ENCODE peak calls at places on chromosomes 7 and 10, in five cellular contexts. Q, U, Z, G and N are unnamed samples.

GRCh38 chr10:124351481-124352220 is 67.1 kb downstream of the OAT start:
- DNase-seq in Q (no peak), U (no peak), Z (no peak), G (no peak), N (no peak)

GRCh38 chr7:47492720-47493119 is 89.2 kb downstream of the TNS3 start:
- DNase-seq in Q (no peak), U (no peak), Z (no peak), G (no peak), N (no peak)

GRCh38 chr7:131110294-131111080 is 217.2 kb upstream of the MKLN1 start:
- DNase-seq in Q (no peak), U (peak), Z (peak), G (no peak), N (peak)

GRCh38 chr10:115049957-115050356 is 43.2 kb upstream of the ATRNL1 start:
- DNase-seq in Q (no peak), U (peak), Z (no peak), G (no peak), N (no peak)

GRCh38 chr7:111763221-111763791 is 201.0 kb upstream of the IMMP2L start:
- DNase-seq in Q (no peak), U (peak), Z (no peak), G (peak), N (peak)

GRCh38 chr10:97830064-97830463 is 19.6 kb upstream of the GOLGA7B start:
- DNase-seq in Q (no peak), U (no peak), Z (no peak), G (no peak), N (peak)

GRCh38 chr10:85641479-85641967 is 725.1 kb downstream of the GRID1 start:
- DNase-seq in Q (peak), U (peak), Z (no peak), G (no peak), N (no peak)

GRCh38 chr10:46325021-46325420 is 38.2 kb downstream of the ANTXRL start:
- DNase-seq in Q (no peak), U (peak), Z (no peak), G (no peak), N (no peak)

GRCh38 chr7:136868496-136869005 is at the start of gene CHRM2:
- DNase-seq in Q (no peak), U (peak), Z (no peak), G (no peak), N (peak)

GRCh38 chr7:30896041-30896440 is 15.6 kb upstream of the AQP1 start:
- DNase-seq in Q (no peak), U (no peak), Z (no peak), G (peak), N (no peak)

GRCh38 chr7:5578441-5579024 is 154.9 kb upstream of the TNRC18 start:
- DNase-seq in Q (no peak), U (no peak), Z (no peak), G (no peak), N (no peak)

GRCh38 chr10:103858360-103858759 is 3.0 kb upstream of the SH3PXD2A start:
- DNase-seq in Q (no peak), U (no peak), Z (no peak), G (no peak), N (no peak)

GRCh38 chr7:8418627-8419245 is 14.7 kb upstream of the NXPH1 start:
- DNase-seq in Q (peak), U (peak), Z (peak), G (peak), N (peak)

GRCh38 chr7:129719980-129720732 is 108.6 kb downstream of the NRF1 start:
- DNase-seq in Q (no peak), U (peak), Z (no peak), G (no peak), N (peak)

GRCh38 chr7:129611246-129612111 is at the start of gene NRF1:
- DNase-seq in Q (peak), U (peak), Z (peak), G (peak), N (peak)

GRCh38 chr10:62839595-62839994 is 23.4 kb upstream of the EGR2 start:
- DNase-seq in Q (no peak), U (no peak), Z (no peak), G (no peak), N (no peak)

GRCh38 chr10:123891147-123892011 is at the start of gene CPXM2:
- DNase-seq in Q (no peak), U (no peak), Z (no peak), G (no peak), N (no peak)

GRCh38 chr10:113945075-113945686 is 90.7 kb downstream of the NHLRC2 start:
- DNase-seq in Q (peak), U (peak), Z (no peak), G (peak), N (no peak)

GRCh38 chr10:106107711-106108110 is 1056.8 kb downstream of the SORCS1 start:
- DNase-seq in Q (peak), U (peak), Z (no peak), G (no peak), N (no peak)

GRCh38 chr10:93063977-93064660 is 3.5 kb downstream of the CYP26C1 start:
- DNase-seq in Q (no peak), U (no peak), Z (no peak), G (no peak), N (no peak)